ENCODE peak calls at places on chromosomes 7 and 10, in ten cellular contexts. D is HFF-Myc, J is A549, G is AG04450, W is fibroblast of villous mesenchyme, E is foreskin fibroblast, B is testis, U is BJ, F is stomach, V is PC-3. N is an unnamed sample.

GRCh38 chr10:107163086-107163880 is 1.2 kb downstream of the SORCS1 start:
- DNase-seq in D (no peak), J (no peak), G (no peak), W (peak), E (no peak), B (peak), U (no peak), F (no peak), V (no peak), N (no peak)

GRCh38 chr10:67936416-67936815 is 52.0 kb downstream of the SIRT1 start:
- DNase-seq in D (no peak), J (no peak), G (no peak), W (peak), E (no peak), B (no peak), U (no peak), F (no peak), V (no peak), N (peak)

GRCh38 chr7:144057954-144058353 is 9.2 kb downstream of the OR2A5 start:
- DNase-seq in D (no peak), J (peak), G (no peak), W (peak), E (no peak), B (no peak), U (no peak), F (no peak), V (peak), N (peak)

GRCh38 chr7:108147031-108147563 is 16.9 kb upstream of the LAMB4 start:
- DNase-seq in D (no peak), J (no peak), G (no peak), W (no peak), E (no peak), B (no peak), U (no peak), F (no peak), V (no peak), N (no peak)

GRCh38 chr10:32577448-32577847 is 131.5 kb downstream of the CCDC7 start:
- DNase-seq in D (no peak), J (no peak), G (no peak), W (no peak), E (peak), B (no peak), U (peak), F (no peak), V (peak), N (peak)

GRCh38 chr10:30422296-30422695 is 11.7 kb upstream of the MAP3K8 start:
- DNase-seq in D (no peak), J (no peak), G (no peak), W (no peak), E (no peak), B (no peak), U (no peak), F (no peak), V (no peak), N (no peak)

GRCh38 chr10:24944512-24945255 is 7.7 kb downstream of the PRTFDC1 start:
- DNase-seq in D (peak), J (peak), G (no peak), W (peak), E (peak), B (no peak), U (no peak), F (peak), V (peak), N (peak)

GRCh38 chr10:47137311-47137851 is 162.6 kb upstream of the GDF10 start:
- DNase-seq in D (no peak), J (peak), G (peak), W (peak), E (peak), B (no peak), U (peak), F (no peak), V (peak), N (peak)

GRCh38 chr7:44637788-44638594 is 31.6 kb downstream of the OGDH start:
- DNase-seq in D (peak), J (peak), G (no peak), W (peak), E (peak), B (no peak), U (peak), F (peak), V (peak), N (peak)

GRCh38 chr7:55212838-55213237 is 152.3 kb upstream of the LANCL2 start:
- DNase-seq in D (no peak), J (no peak), G (no peak), W (no peak), E (no peak), B (no peak), U (no peak), F (no peak), V (no peak), N (no peak)

GRCh38 chr10:102596506-102596971 is 47.7 kb upstream of the TRIM8 start:
- DNase-seq in D (no peak), J (peak), G (no peak), W (peak), E (no peak), B (peak), U (no peak), F (peak), V (peak), N (peak)

GRCh38 chr7:94289071-94289470 is 105.6 kb upstream of the COL1A2 start:
- DNase-seq in D (peak), J (peak), G (peak), W (peak), E (peak), B (peak), U (no peak), F (peak), V (peak), N (peak)

GRCh38 chr10:20185116-20185515 is 368.9 kb downstream of the PLXDC2 start:
- DNase-seq in D (no peak), J (no peak), G (no peak), W (no peak), E (no peak), B (no peak), U (no peak), F (no peak), V (no peak), N (peak)

GRCh38 chr7:152528612-152529011 is 92.8 kb upstream of the KMT2C start:
- DNase-seq in D (no peak), J (no peak), G (no peak), W (no peak), E (no peak), B (no peak), U (no peak), F (no peak), V (no peak), N (no peak)

GRCh38 chr10:108597031-108597430 is 1326.3 kb downstream of the XPNPEP1 start:
- DNase-seq in D (no peak), J (no peak), G (no peak), W (peak), E (no peak), B (no peak), U (peak), F (no peak), V (peak), N (peak)

GRCh38 chr7:113582471-113582870 is 336.3 kb downstream of the PPP1R3A start:
- DNase-seq in D (no peak), J (no peak), G (no peak), W (no peak), E (no peak), B (no peak), U (no peak), F (no peak), V (no peak), N (peak)

GRCh38 chr7:105388373-105389089 is at the start of gene SRPK2:
- DNase-seq in D (no peak), J (peak), G (no peak), W (peak), E (peak), B (peak), U (no peak), F (peak), V (peak), N (peak)

GRCh38 chr7:50676754-50677153 is 105.9 kb downstream of the GRB10 start:
- DNase-seq in D (no peak), J (no peak), G (no peak), W (no peak), E (no peak), B (no peak), U (no peak), F (no peak), V (no peak), N (no peak)

GRCh38 chr10:129165770-129166169 is 301.3 kb upstream of the MGMT start:
- DNase-seq in D (no peak), J (no peak), G (no peak), W (no peak), E (no peak), B (no peak), U (no peak), F (no peak), V (no peak), N (no peak)

GRCh38 chr7:55512635-55513034 is 59.7 kb downstream of the VOPP1 start:
- DNase-seq in D (no peak), J (no peak), G (no peak), W (no peak), E (no peak), B (no peak), U (no peak), F (no peak), V (no peak), N (no peak)

GRCh38 chr10:119401671-119402395 is 140.7 kb downstream of the RGS10 start:
- DNase-seq in D (peak), J (peak), G (peak), W (peak), E (peak), B (no peak), U (peak), F (peak), V (peak), N (peak)

GRCh38 chr7:48035967-48036478 is 680 bp downstream of the C7orf57 start:
- DNase-seq in D (no peak), J (peak), G (no peak), W (peak), E (no peak), B (peak), U (no peak), F (no peak), V (peak), N (peak)

GRCh38 chr7:116984511-116984910 is 31.2 kb downstream of the ST7 start:
- DNase-seq in D (no peak), J (no peak), G (no peak), W (no peak), E (no peak), B (no peak), U (no peak), F (no peak), V (no peak), N (no peak)

GRCh38 chr7:78398576-78398975 is 600.0 kb downstream of the PHTF2 start:
- DNase-seq in D (no peak), J (no peak), G (no peak), W (no peak), E (no peak), B (no peak), U (no peak), F (no peak), V (no peak), N (no peak)

GRCh38 chr10:28179490-28180099 is 123.3 kb downstream of the MPP7 start:
- DNase-seq in D (peak), J (peak), G (peak), W (peak), E (peak), B (peak), U (no peak), F (no peak), V (peak), N (peak)

GRCh38 chr7:80493121-80493849 is 18.6 kb downstream of the GNAT3 start:
- DNase-seq in D (no peak), J (no peak), G (no peak), W (no peak), E (no peak), B (no peak), U (no peak), F (no peak), V (no peak), N (no peak)

GRCh38 chr7:121178869-121179497 is 149.8 kb upstream of the WNT16 start:
- DNase-seq in D (no peak), J (no peak), G (no peak), W (no peak), E (no peak), B (no peak), U (no peak), F (no peak), V (no peak), N (no peak)

GRCh38 chr10:6999232-6999925 is 411.5 kb downstream of the SFMBT2 start:
- DNase-seq in D (no peak), J (no peak), G (no peak), W (no peak), E (no peak), B (no peak), U (no peak), F (no peak), V (no peak), N (no peak)

DNA sequence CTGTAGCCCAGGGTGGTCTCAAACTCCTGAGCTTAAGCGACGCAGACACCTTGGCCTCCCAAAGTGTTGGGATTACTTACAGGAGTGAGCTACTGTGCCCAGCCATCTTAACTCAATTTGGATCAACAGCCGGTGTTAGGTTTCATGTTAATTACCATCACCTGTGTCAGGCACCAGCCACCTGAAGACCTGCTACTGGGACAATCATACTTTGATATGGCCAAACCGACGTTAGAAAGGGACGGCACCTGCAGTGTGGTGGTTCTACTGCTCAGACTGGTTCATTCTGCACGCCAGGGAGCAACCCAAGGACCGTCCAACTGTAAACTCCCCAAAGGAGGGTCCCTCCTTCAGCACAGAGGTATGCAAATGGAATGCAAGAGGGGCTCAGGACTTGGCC is 74.2 kb upstream of the CYTH3 start:
- DNase-seq in D (no peak), J (no peak), G (no peak), W (no peak), E (no peak), B (no peak), U (no peak), F (no peak), V (no peak), N (no peak)
- H3K4me3 ChIP-seq in D (no peak), J (no peak), G (no peak), W (no peak), E (no peak), B (no peak), U (no peak), F (no peak), V (no peak), N (no peak)

DNA sequence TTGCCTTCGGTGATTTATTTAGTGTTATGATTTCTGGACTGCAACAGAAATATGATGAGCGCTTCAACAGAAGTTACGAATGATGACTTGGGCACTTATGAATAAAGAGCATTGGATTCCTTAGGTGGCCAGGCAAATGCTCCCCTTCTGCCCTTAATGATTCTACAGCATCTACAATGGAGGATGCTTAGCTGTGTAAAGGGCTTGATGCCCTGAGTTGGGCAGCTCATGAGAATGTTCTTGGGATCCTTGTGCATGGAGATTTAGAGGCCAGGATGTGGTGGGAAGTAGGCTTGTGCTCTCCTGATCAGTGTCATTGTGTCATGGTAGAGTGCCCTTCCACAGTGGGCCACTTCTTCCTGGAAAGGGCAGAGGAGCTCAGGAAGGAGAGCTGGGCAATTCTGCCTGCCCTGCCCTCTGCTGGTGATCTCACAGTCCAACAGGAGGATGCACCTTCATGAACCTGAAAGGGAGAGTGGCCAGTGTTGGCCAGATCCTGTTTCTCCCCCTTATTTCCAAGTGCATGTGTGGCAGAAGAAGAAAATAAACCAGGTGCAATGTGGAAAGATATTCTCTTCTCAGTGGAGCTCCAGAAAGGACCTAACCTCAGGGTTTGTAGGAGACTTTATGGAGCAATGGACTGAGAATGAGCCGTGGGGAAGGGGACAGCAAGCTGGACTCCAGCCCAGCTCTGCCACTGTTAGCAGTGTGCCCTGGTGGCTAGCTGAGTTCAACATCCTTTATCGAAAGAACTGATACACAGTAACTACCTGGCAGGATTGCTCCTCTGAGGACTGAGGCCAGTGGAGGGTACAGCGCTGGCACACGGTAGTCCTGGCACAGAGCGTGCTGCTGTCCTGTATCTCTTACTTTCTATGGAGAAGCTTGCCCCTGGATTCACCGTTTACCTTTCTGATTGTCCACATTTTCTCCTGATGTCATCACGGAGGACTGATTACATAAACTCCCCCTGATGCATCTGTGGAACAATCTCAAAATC is 182.9 kb downstream of the BMPER start:
- DNase-seq in D (no peak), J (peak), G (no peak), W (peak), E (no peak), B (peak), U (no peak), F (peak), V (peak), N (peak)
- TF ChIP-seq CTCF in D (peak), J (peak), G (peak), W (peak), E (peak), B (no peak), U (peak), F (no peak), V (peak), N (peak)

GRCh38 chr10:91800756-91801155 is 2.5 kb downstream of the TNKS2 start:
- DNase-seq in D (no peak), J (no peak), G (no peak), W (no peak), E (no peak), B (no peak), U (no peak), F (no peak), V (no peak), N (no peak)
- H3K4me3 ChIP-seq in D (peak), J (no peak), G (no peak), W (no peak), E (no peak), B (no peak), U (no peak), F (peak), V (peak), N (no peak)

GRCh38 chr7:100626055-100626454 is 13.7 kb downstream of the MOSPD3 start:
- DNase-seq in D (no peak), J (no peak), G (no peak), W (no peak), E (no peak), B (no peak), U (no peak), F (no peak), V (no peak), N (no peak)

GRCh38 chr7:100630066-100630465 is 11.3 kb downstream of the TFR2 start:
- DNase-seq in D (no peak), J (no peak), G (no peak), W (no peak), E (no peak), B (no peak), U (no peak), F (no peak), V (no peak), N (no peak)

GRCh38 chr7:100626530-100627237 is 14.3 kb downstream of the MOSPD3 start:
- DNase-seq in D (no peak), J (peak), G (peak), W (peak), E (peak), B (peak), U (peak), F (peak), V (peak), N (peak)

GRCh38 chr7:100629117-100629711 is 12.1 kb downstream of the TFR2 start:
- DNase-seq in D (no peak), J (peak), G (no peak), W (peak), E (no peak), B (peak), U (no peak), F (peak), V (peak), N (peak)

GRCh38 chr7:100627238-100627549 is 14.2 kb downstream of the TFR2 start:
- DNase-seq in D (no peak), J (no peak), G (no peak), W (no peak), E (no peak), B (no peak), U (no peak), F (no peak), V (no peak), N (no peak)
- TF ChIP-seq CTCF in D (no peak), J (no peak), G (no peak), W (no peak), E (no peak), B (no peak), U (no peak), F (no peak), V (no peak), N (no peak)

GRCh38 chr10:97331304-97331703 is 3.2 kb downstream of the FRAT2 start:
- DNase-seq in D (no peak), J (no peak), G (no peak), W (no peak), E (no peak), B (no peak), U (no peak), F (no peak), V (no peak), N (no peak)
- H3K4me3 ChIP-seq in D (peak), J (no peak), G (no peak), W (no peak), E (peak), B (no peak), U (no peak), F (peak), V (no peak), N (no peak)

DNA sequence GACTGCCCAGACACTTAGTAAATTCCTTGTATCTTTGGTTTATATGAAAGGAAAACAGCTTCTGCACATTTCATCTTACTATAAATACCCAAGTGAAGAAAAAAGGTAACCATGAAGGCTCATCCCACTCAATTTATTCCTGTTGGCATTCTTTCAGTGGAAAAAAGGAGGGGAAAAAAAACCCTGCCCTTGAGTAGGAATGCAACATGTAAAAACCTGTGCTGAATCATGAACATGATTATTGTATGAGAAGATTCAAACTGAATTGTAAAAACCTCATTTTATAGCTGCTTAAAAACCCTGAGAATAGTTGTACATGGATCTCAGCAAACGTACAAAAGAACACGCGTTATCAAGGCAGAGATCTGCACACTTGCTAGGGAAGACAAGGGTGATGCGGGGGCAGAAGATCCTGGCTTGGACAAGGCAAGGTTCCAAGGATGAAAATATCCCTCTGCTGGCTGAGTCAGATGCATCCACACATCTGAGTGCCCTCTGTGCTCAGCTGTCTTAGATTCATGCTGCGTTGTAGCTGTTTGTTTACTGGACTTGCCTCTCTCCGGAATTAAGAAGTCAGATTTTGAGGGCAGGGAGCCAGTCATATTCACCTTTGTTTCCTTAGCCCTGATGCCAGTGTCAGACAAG is 658.2 kb downstream of the PARD3 start:
- DNase-seq in D (peak), J (peak), G (peak), W (peak), E (peak), B (no peak), U (peak), F (no peak), V (peak), N (peak)
- TF ChIP-seq CTCF in D (peak), J (no peak), G (peak), W (peak), E (peak), B (no peak), U (peak), F (no peak), V (peak), N (peak)

DNA sequence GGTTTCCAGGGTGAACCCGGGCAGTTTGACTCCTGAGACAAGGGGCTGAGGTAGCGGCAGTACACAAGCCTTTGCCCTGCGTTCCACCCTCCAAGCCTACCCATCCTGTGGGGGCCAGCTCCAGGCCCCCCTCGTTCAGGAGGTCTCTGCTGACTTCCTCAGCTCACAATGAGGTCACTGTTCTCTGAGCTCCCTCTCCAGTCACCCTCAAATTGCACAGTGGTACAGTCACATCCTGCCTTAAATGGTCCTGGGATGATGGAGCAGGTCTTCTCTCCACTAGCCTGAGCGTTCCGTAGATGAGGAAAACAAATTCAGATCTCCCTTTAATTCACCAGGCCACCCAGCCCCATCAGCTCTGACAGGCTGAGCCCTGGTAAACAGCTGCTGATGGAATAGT is 90.2 kb downstream of the SH3PXD2A start:
- DNase-seq in D (no peak), J (no peak), G (no peak), W (no peak), E (peak), B (no peak), U (no peak), F (no peak), V (peak), N (peak)
- H3K4me3 ChIP-seq in D (no peak), J (no peak), G (no peak), W (no peak), E (no peak), B (no peak), U (no peak), F (no peak), V (no peak), N (no peak)

GRCh38 chr10:76918106-76918505 is 719.5 kb downstream of the KCNMA1 start:
- DNase-seq in D (no peak), J (no peak), G (no peak), W (no peak), E (no peak), B (no peak), U (no peak), F (no peak), V (no peak), N (no peak)
- TF ChIP-seq CTCF in D (no peak), J (no peak), G (no peak), W (no peak), E (no peak), B (no peak), U (no peak), F (no peak), V (no peak), N (no peak)

N was measured in choroid plexus epithelial cell.